ENCODE peak calls at places on chromosomes 16 and 17, in four cellular contexts. W is heart left ventricle, R is H1, F is cardiac muscle cell. C is an unnamed sample.

GRCh38 chr16:49700222-49700927 is 155.5 kb downstream of the ZNF423 start:
- DNase-seq in W (no peak), R (no peak), F (no peak), C (no peak)

GRCh38 chr16:22099256-22099975 is 7.1 kb downstream of the VWA3A start:
- DNase-seq in W (no peak), R (no peak), F (no peak), C (no peak)

GRCh38 chr17:5042152-5043022 is 7.2 kb upstream of the SLC52A1 start:
- DNase-seq in W (no peak), R (no peak), F (no peak), C (no peak)

GRCh38 chr16:62764572-62764971 is 728.3 kb upstream of the CDH8 start:
- DNase-seq in W (no peak), R (no peak), F (no peak), C (no peak)

GRCh38 chr16:81366316-81366932 is 51.7 kb downstream of the GAN start:
- DNase-seq in W (no peak), R (no peak), F (peak; percentile 70), C (no peak)

GRCh38 chr16:16881771-16882170 is 502.8 kb downstream of the NPIPA7 start:
- DNase-seq in W (no peak), R (no peak), F (no peak), C (no peak)

GRCh38 chr17:75639771-75640555 is 6.7 kb downstream of the SMIM5 start:
- DNase-seq in W (peak; percentile 28), R (no peak), F (no peak), C (no peak)

GRCh38 chr16:67926181-67926742 is 5.4 kb downstream of the CTRL start:
- DNase-seq in W (no peak), R (no peak), F (no peak), C (no peak)

GRCh38 chr17:51107666-51108227 is 12.9 kb downstream of the SPAG9 start:
- DNase-seq in W (no peak), R (no peak), F (no peak), C (no peak)

GRCh38 chr16:89140401-89140800 is 31.1 kb upstream of the CDH15 start:
- DNase-seq in W (peak; percentile 23), R (no peak), F (no peak), C (no peak)

GRCh38 chr17:33192961-33193911 is 99.9 kb downstream of the ASIC2 start:
- DNase-seq in W (no peak), R (peak; percentile 72), F (no peak), C (no peak)

GRCh38 chr16:51431517-51432241 is 280.6 kb upstream of the SALL1 start:
- DNase-seq in W (no peak), R (no peak), F (peak; percentile 95), C (peak; percentile 13)

GRCh38 chr16:15993946-15994665 is 44.7 kb downstream of the ABCC1 start:
- DNase-seq in W (no peak), R (no peak), F (peak; percentile 54), C (no peak)

GRCh38 chr17:70230883-70231282 is 61.6 kb downstream of the KCNJ2 start:
- DNase-seq in W (no peak), R (no peak), F (no peak), C (no peak)

GRCh38 chr16:76639685-76640289 is 362.6 kb downstream of the CNTNAP4 start:
- DNase-seq in W (no peak), R (peak; percentile 19), F (peak; percentile 44), C (no peak)

GRCh38 chr16:5490499-5490898 is 392.9 kb upstream of the EEF2KMT start:
- DNase-seq in W (no peak), R (no peak), F (no peak), C (peak; percentile 26)

GRCh38 chr17:59829217-59830006 is 63.3 kb downstream of the TUBD1 start:
- DNase-seq in W (no peak), R (no peak), F (peak; percentile 98), C (no peak)

GRCh38 chr16:87713469-87714229 is 52.1 kb downstream of the KLHDC4 start:
- DNase-seq in W (no peak), R (no peak), F (no peak), C (no peak)

GRCh38 chr17:75487351-75488070 is 27.8 kb downstream of the CASKIN2 start:
- DNase-seq in W (peak; percentile 74), R (no peak), F (peak; percentile 52), C (no peak)

GRCh38 chr17:41098476-41098875 is 534 bp upstream of the KRTAP4-8 start:
- DNase-seq in W (no peak), R (no peak), F (no peak), C (no peak)

GRCh38 chr17:1197781-1198490 is 18.2 kb upstream of the ABR start:
- DNase-seq in W (peak; percentile 90), R (no peak), F (peak; percentile 82), C (no peak)

GRCh38 chr16:70789231-70789926 is 11.6 kb downstream of the VAC14 start:
- DNase-seq in W (no peak), R (no peak), F (peak; percentile 61), C (no peak)

GRCh38 chr17:2111691-2112090 is 56.8 kb downstream of the HIC1 start:
- DNase-seq in W (no peak), R (no peak), F (peak; percentile 95), C (no peak)

GRCh38 chr17:15413101-15413750 is 54.2 kb downstream of the CDRT4 start:
- DNase-seq in W (no peak), R (no peak), F (no peak), C (no peak)

GRCh38 chr17:64418506-64419339 is 28.1 kb upstream of the PECAM1 start:
- DNase-seq in W (no peak), R (no peak), F (peak; percentile 83), C (no peak)

GRCh38 chr17:68381076-68381900 is 76.0 kb downstream of the WIPI1 start:
- DNase-seq in W (no peak), R (no peak), F (peak; percentile 78), C (no peak)

GRCh38 chr16:48597563-48598392 is 12.2 kb downstream of the N4BP1 start:
- DNase-seq in W (no peak), R (no peak), F (peak; percentile 18), C (no peak)

GRCh38 chr17:68981288-68981687 is 26.1 kb upstream of the ABCA8 start:
- DNase-seq in W (no peak), R (no peak), F (peak; percentile 92), C (peak; percentile 22)

GRCh38 chr17:29590261-29590978 is 972 bp upstream of the GIT1 start:
- DNase-seq in W (peak; percentile 70), R (no peak), F (peak; percentile 48), C (no peak)
- H3K27ac ChIP-seq in W (peak overlapping the region; percentile 89), R (no peak overlapping the region), F (no peak overlapping the region), C (peak overlapping the region; percentile 97)

GRCh38 chr17:77371888-77372443 is 231.2 kb downstream of the SEC14L1 start:
- DNase-seq in W (peak; percentile 61), R (no peak), F (no peak), C (no peak)
- H3K27ac ChIP-seq in W (peak overlapping the region; percentile 96), R (no peak overlapping the region), F (peak overlapping the region; percentile 82), C (peak overlapping the region; percentile 45)

GRCh38 chr16:86108062-86108461 is 209.1 kb downstream of the IRF8 start:
- DNase-seq in W (no peak), R (no peak), F (no peak), C (no peak)
- H3K27ac ChIP-seq in W (no peak overlapping the region), R (no peak overlapping the region), F (no peak overlapping the region), C (no peak overlapping the region)

DNA sequence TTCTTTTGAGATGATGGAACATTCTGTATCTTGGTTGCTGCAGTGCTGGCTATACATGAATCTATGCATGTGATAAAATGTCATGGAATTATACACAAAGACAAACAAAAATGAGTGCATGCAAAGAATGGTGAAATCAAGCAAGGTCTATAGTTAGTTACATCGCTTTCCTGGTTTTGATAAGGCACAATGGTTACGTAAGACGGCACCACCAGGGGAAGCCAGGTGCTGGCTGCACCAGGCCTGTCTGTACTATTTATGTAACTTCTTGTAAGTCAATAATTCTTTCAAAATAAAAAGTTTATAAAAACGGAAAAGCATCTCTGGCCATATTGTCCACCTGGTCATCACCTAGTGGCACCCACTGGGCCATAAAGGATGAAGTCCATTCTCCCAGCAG is 46.5 kb downstream of the ARHGAP27 start:
- DNase-seq in W (no peak), R (no peak), F (peak; percentile 17), C (no peak)
- H3K27ac ChIP-seq in W (no peak overlapping the region), R (no peak overlapping the region), F (no peak overlapping the region), C (no peak overlapping the region)

C was measured in substantia nigra.